ENCODE peak calls at places on chromosome 19, in seven cellular contexts. W, N, G, F, I, T and X are unnamed samples.

GRCh38 chr19:47391510-47392223 is 27.7 kb downstream of the MEIS3 start:
- DNase-seq in T (peak), I (peak), W (peak), G (peak), N (peak), F (peak), X (peak)

GRCh38 chr19:4733755-4734345 is 10.2 kb upstream of the DPP9 start:
- DNase-seq in I (no peak), G (no peak), F (no peak), W (no peak), T (no peak), N (no peak), X (no peak)

GRCh38 chr19:8654591-8655339 is 24.3 kb downstream of the NFILZ start:
- DNase-seq in G (peak), N (peak), T (peak), F (peak), W (peak), I (peak), X (peak)

GRCh38 chr19:16899566-16900075 is 10.8 kb downstream of the F2RL3 start:
- DNase-seq in G (peak), F (peak), W (no peak), I (no peak), T (no peak), N (no peak), X (no peak)

GRCh38 chr19:28039677-28040381 is 1173.1 kb downstream of the UQCRFS1 start:
- DNase-seq in G (no peak), T (no peak), I (no peak), F (no peak), N (no peak), W (no peak), X (peak)

GRCh38 chr19:16604615-16605014 is 23.4 kb downstream of the MED26 start:
- DNase-seq in F (no peak), T (no peak), N (no peak), W (no peak), G (no peak), I (no peak), X (no peak)

GRCh38 chr19:16876904-16877361 is 11.9 kb upstream of the F2RL3 start:
- DNase-seq in W (no peak), N (no peak), T (no peak), I (no peak), G (peak), F (peak), X (peak)

GRCh38 chr19:40613669-40614594 is 12.8 kb downstream of the LTBP4 start:
- DNase-seq in F (no peak), I (peak), N (peak), W (peak), T (peak), G (peak), X (peak)

GRCh38 chr19:32318884-32319520 is 26.4 kb upstream of the ZNF507 start:
- DNase-seq in T (no peak), W (no peak), G (no peak), I (no peak), N (no peak), F (no peak), X (no peak)

GRCh38 chr19:3034845-3035541 is 5.9 kb upstream of the TLE2 start:
- DNase-seq in W (no peak), N (peak), F (no peak), T (peak), G (peak), I (peak), X (no peak)

GRCh38 chr19:7337380-7338194 is 11.2 kb upstream of the ARHGEF18 start:
- DNase-seq in G (no peak), F (no peak), T (no peak), W (no peak), N (no peak), I (no peak), X (no peak)

GRCh38 chr19:31220540-31220939 is 128.7 kb downstream of the TSHZ3 start:
- DNase-seq in T (no peak), F (no peak), W (no peak), N (peak), G (no peak), I (no peak), X (no peak)

GRCh38 chr19:48992571-48993174 is 436 bp downstream of the GYS1 start:
- DNase-seq in I (no peak), F (no peak), G (no peak), N (no peak), T (no peak), W (no peak), X (no peak)

GRCh38 chr19:15107056-15108010 is at the start of gene SYDE1:
- DNase-seq in T (no peak), N (no peak), I (peak), W (peak), F (peak), G (peak), X (peak)

GRCh38 chr19:33946535-33947323 is 150.1 kb downstream of the KCTD15 start:
- DNase-seq in N (no peak), G (no peak), W (no peak), T (no peak), I (no peak), F (no peak), X (no peak)

GRCh38 chr19:23996549-23996948 is 81.9 kb downstream of the ZNF726 start:
- DNase-seq in I (no peak), T (no peak), N (no peak), W (no peak), G (no peak), F (no peak), X (no peak)

GRCh38 chr19:31256601-31256990 is 92.6 kb downstream of the TSHZ3 start:
- DNase-seq in G (no peak), W (no peak), I (no peak), F (no peak), N (no peak), T (no peak), X (no peak)

GRCh38 chr19:40588110-40588854 is 11.6 kb downstream of the SHKBP1 start:
- DNase-seq in I (no peak), G (peak), T (no peak), F (peak), N (no peak), W (no peak), X (no peak)

GRCh38 chr19:49058592-49058991 is 1.0 kb upstream of the CGB7 start:
- DNase-seq in T (no peak), N (no peak), W (no peak), I (no peak), G (peak), F (no peak), X (no peak)

GRCh38 chr19:31408460-31409124 is 59.4 kb upstream of the TSHZ3 start:
- DNase-seq in W (no peak), N (no peak), G (peak), F (no peak), T (no peak), I (no peak), X (no peak)

GRCh38 chr19:19068659-19069509 is 5.1 kb downstream of the SLC25A42 start:
- DNase-seq in F (no peak), W (no peak), N (peak), I (no peak), T (no peak), G (no peak), X (no peak)
- H3K27ac ChIP-seq in F (no peak), W (peak), N (no peak), I (no peak), T (peak), G (no peak), X (peak)

GRCh38 chr19:13864513-13865242 is 12.3 kb upstream of the NANOS3 start:
- DNase-seq in F (no peak), T (no peak), G (no peak), W (no peak), I (no peak), N (no peak), X (no peak)
- H3K27ac ChIP-seq in F (no peak), T (no peak), G (no peak), W (peak), I (no peak), N (no peak), X (peak)

GRCh38 chr19:18010149-18010548 is 2.2 kb downstream of the ARRDC2 start:
- DNase-seq in N (no peak), G (no peak), T (no peak), W (no peak), F (no peak), I (no peak), X (no peak)
- H3K27ac ChIP-seq in N (no peak), G (no peak), T (no peak), W (peak), F (no peak), I (peak), X (no peak)

GRCh38 chr19:18589380-18590272 is 1.0 kb downstream of the REX1BD start:
- DNase-seq in F (peak), T (peak), W (peak), G (peak), I (peak), N (peak), X (peak)

GRCh38 chr19:18588611-18589379 is at the start of gene REX1BD:
- DNase-seq in G (peak), I (peak), T (peak), W (peak), N (peak), F (peak), X (peak)

GRCh38 chr19:18587962-18588610 is 512 bp upstream of the REX1BD start:
- DNase-seq in N (no peak), W (no peak), T (no peak), I (no peak), F (no peak), G (no peak), X (no peak)

GRCh38 chr19:18591735-18592385 is 3.3 kb downstream of the REX1BD start:
- DNase-seq in W (no peak), T (no peak), I (no peak), F (no peak), G (no peak), N (no peak), X (no peak)

GRCh38 chr19:18590273-18591272 is 2.0 kb downstream of the REX1BD start:
- DNase-seq in F (no peak), G (peak), N (no peak), W (no peak), T (no peak), I (peak), X (no peak)
- H3K27ac ChIP-seq in F (no peak), G (no peak), N (no peak), W (peak), T (peak), I (no peak), X (no peak)

GRCh38 chr19:39139305-39140194 is 14.0 kb downstream of the PAK4 start:
- DNase-seq in N (no peak), I (no peak), F (no peak), T (no peak), W (no peak), G (peak), X (no peak)
- H3K27ac ChIP-seq in N (no peak), I (no peak), F (no peak), T (no peak), W (peak), G (peak), X (peak)

GRCh38 chr19:55042344-55042678 is 4.2 kb upstream of the GP6 start:
- DNase-seq in F (no peak), I (no peak), N (no peak), W (no peak), T (no peak), G (no peak), X (no peak)

GRCh38 chr19:55041244-55041626 is 3.2 kb upstream of the GP6 start:
- DNase-seq in T (no peak), N (no peak), F (no peak), W (no peak), I (no peak), G (no peak), X (no peak)

GRCh38 chr19:55044286-55044685 is 6.2 kb upstream of the GP6 start:
- DNase-seq in W (no peak), F (no peak), N (no peak), G (no peak), I (no peak), T (no peak), X (no peak)

GRCh38 chr19:55042688-55043087 is 4.6 kb upstream of the GP6 start:
- DNase-seq in N (no peak), G (no peak), I (no peak), T (no peak), F (no peak), W (no peak), X (no peak)

GRCh38 chr19:55041627-55042343 is 3.7 kb upstream of the GP6 start:
- DNase-seq in N (peak), W (no peak), F (peak), G (no peak), T (no peak), I (no peak), X (no peak)
- H3K27ac ChIP-seq in N (no peak), W (no peak), F (peak), G (no peak), T (peak), I (no peak), X (no peak)

DNA sequence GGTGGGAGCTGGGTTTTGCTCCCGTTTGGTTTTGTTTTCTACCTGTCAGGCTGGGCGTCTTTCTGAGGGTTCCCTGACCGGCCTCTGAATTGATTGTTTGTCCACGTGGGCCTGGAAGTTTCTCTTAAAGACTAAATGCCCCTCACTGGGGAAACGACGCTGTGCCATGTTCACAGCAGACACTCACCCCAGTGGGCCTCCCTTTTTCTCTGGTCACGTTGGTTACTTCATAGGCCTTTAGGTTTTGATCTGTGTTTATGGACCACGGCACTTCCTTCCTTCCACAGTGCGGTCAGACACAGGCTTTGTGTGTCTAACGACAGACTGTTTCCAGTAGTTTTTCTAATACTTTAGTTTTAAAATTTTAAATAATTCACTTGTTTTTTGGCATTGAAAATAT is 20.1 kb upstream of the NDUFS7 start:
- DNase-seq in W (no peak), G (no peak), N (peak), F (no peak), I (no peak), T (no peak), X (no peak)
- H3K27ac ChIP-seq in W (no peak), G (no peak), N (no peak), F (no peak), I (no peak), T (no peak), X (no peak)

GRCh38 chr19:29944415-29945012 is 2.5 kb downstream of the URI1 start:
- DNase-seq in W (no peak), I (no peak), N (no peak), F (no peak), G (no peak), T (no peak), X (no peak)
- H3K27ac ChIP-seq in W (no peak), I (no peak), N (peak), F (no peak), G (peak), T (no peak), X (no peak)

DNA sequence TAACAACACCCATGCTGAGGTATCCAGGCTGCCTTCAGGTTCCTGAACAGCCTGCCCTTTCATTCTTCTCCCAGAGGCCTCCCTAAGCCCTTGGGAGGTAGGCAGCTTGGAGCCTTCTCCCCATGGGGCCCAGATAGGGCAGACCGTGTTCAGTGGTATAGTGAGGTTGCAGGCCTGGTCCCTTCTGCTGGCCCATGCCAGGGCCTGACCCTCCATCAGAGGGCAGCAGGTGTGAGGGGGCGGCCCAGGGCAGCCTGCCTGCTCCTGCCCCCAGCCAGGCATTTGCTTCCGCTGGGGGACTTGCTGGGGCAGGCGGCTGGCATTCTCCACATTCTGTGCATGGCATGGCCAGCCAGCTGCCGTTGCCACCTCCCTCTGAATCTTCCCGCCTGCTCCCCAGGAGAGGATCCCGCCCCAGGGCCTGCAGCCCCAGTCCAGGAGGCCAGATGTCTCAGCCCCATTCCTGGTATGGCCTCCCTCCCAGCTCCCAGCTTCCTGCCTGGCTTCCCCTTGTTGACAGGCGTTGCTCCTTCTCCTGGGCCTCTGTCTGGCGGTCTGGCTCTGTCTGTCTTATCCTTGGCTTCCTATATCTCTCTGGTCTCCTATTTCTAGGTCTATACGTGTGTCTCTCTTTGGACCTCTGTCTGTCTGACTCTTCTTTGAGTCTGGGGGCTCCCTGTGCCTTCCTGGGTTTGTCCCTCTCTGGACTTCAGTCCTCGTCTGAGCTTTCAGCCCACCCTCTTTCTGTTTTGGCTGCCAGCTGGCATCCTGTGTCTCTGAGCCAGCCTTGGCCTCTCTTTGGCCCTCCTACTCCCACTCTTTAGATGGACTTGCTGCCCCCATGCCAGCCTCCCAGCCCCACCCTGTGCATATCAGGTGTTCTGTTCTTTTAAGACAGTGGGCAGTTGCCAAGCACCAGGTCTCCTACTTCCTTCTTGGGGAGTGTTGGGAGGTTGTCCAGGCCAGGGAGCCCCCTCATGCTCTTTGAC is 9.1 kb downstream of the CIC start:
- DNase-seq in F (peak), G (peak), N (no peak), I (no peak), W (no peak), T (no peak), X (no peak)
- H3K27ac ChIP-seq in F (peak), G (peak), N (peak), I (peak), W (peak), T (no peak), X (peak)

GRCh38 chr19:50657222-50657669 is 8.0 kb downstream of the C19orf81 start:
- DNase-seq in F (no peak), G (no peak), W (no peak), N (no peak), T (no peak), I (no peak), X (no peak)
- H3K27ac ChIP-seq in F (peak), G (peak), W (no peak), N (no peak), T (no peak), I (no peak), X (no peak)